ENCODE peak calls at places on chromosomes 13 and 19, in six cellular contexts. One of them, this sample, is unnamed.

GRCh38 chr19:2083174-2083854 is 12.8 kb downstream of the MOB3A start:
- DNase-seq in PC-3: no peak
- DNase-seq in spleen: peak; percentile 90
- DNase-seq in IMR-90: no peak
- DNase-seq in thyroid gland: no peak
- DNase-seq in thoracic aorta: no peak
- DNase-seq in this sample: no peak

GRCh38 chr13:108268713-108269112 is 805 bp upstream of the TNFSF13B start:
- DNase-seq in PC-3: no peak
- DNase-seq in spleen: no peak
- DNase-seq in IMR-90: no peak
- DNase-seq in thoracic aorta: no peak
- DNase-seq in thyroid gland: peak; percentile 27
- DNase-seq in this sample: no peak

GRCh38 chr19:40974633-40975037 is 16.4 kb upstream of the CYP2B6 start:
- DNase-seq in thoracic aorta: peak; percentile 31
- DNase-seq in thyroid gland: peak; percentile 72
- DNase-seq in PC-3: peak; percentile 74
- DNase-seq in spleen: peak; percentile 85
- DNase-seq in IMR-90: peak; percentile 73
- DNase-seq in this sample: peak; percentile 66

GRCh38 chr13:82688400-82688999 is 1193.8 kb downstream of the SLITRK1 start:
- DNase-seq in PC-3: peak; percentile 10
- DNase-seq in thyroid gland: no peak
- DNase-seq in thoracic aorta: no peak
- DNase-seq in IMR-90: peak; percentile 2
- DNase-seq in spleen: no peak
- DNase-seq in this sample: no peak

GRCh38 chr19:16249826-16250434 is 52.2 kb downstream of the AP1M1 start:
- DNase-seq in thoracic aorta: no peak
- DNase-seq in thyroid gland: no peak
- DNase-seq in IMR-90: peak; percentile 41
- DNase-seq in spleen: no peak
- DNase-seq in PC-3: no peak
- DNase-seq in this sample: no peak

GRCh38 chr13:47545206-47545605 is 455.9 kb downstream of the SUCLA2 start:
- DNase-seq in IMR-90: no peak
- DNase-seq in PC-3: no peak
- DNase-seq in thoracic aorta: no peak
- DNase-seq in thyroid gland: no peak
- DNase-seq in spleen: no peak
- DNase-seq in this sample: no peak

GRCh38 chr13:45847554-45848224 is 3.9 kb downstream of the SIAH3 start:
- DNase-seq in thoracic aorta: no peak
- DNase-seq in IMR-90: no peak
- DNase-seq in PC-3: no peak
- DNase-seq in spleen: no peak
- DNase-seq in thyroid gland: peak; percentile 91
- DNase-seq in this sample: peak; percentile 43

GRCh38 chr13:94483970-94484369 is 4.5 kb upstream of the DCT start:
- DNase-seq in IMR-90: peak; percentile 17
- DNase-seq in spleen: no peak
- DNase-seq in PC-3: no peak
- DNase-seq in thyroid gland: no peak
- DNase-seq in thoracic aorta: no peak
- DNase-seq in this sample: no peak

GRCh38 chr19:55152017-55152416 is 3.0 kb upstream of the TNNT1 start:
- DNase-seq in PC-3: peak; percentile 39
- DNase-seq in thoracic aorta: no peak
- DNase-seq in thyroid gland: no peak
- DNase-seq in spleen: no peak
- DNase-seq in IMR-90: no peak
- DNase-seq in this sample: no peak

GRCh38 chr19:57812201-57812600 is 2.5 kb downstream of the ZNF552 start:
- DNase-seq in IMR-90: no peak
- DNase-seq in thyroid gland: no peak
- DNase-seq in PC-3: no peak
- DNase-seq in thoracic aorta: no peak
- DNase-seq in spleen: no peak
- DNase-seq in this sample: no peak

GRCh38 chr13:102620512-102620911 is 23.7 kb downstream of the TPP2 start:
- DNase-seq in PC-3: no peak
- DNase-seq in spleen: no peak
- DNase-seq in thoracic aorta: no peak
- DNase-seq in thyroid gland: no peak
- DNase-seq in IMR-90: no peak
- DNase-seq in this sample: no peak

GRCh38 chr19:7980635-7981121 is 24.8 kb downstream of the ELAVL1 start:
- DNase-seq in spleen: peak; percentile 63
- DNase-seq in thoracic aorta: no peak
- DNase-seq in IMR-90: no peak
- DNase-seq in PC-3: no peak
- DNase-seq in thyroid gland: no peak
- DNase-seq in this sample: no peak

GRCh38 chr13:106450991-106451390 is 84.5 kb downstream of the EFNB2 start:
- DNase-seq in thyroid gland: no peak
- DNase-seq in thoracic aorta: no peak
- DNase-seq in spleen: no peak
- DNase-seq in PC-3: no peak
- DNase-seq in IMR-90: no peak
- DNase-seq in this sample: no peak

GRCh38 chr13:113809934-113810333 is 50.9 kb downstream of the TMEM255B start:
- DNase-seq in PC-3: no peak
- DNase-seq in spleen: no peak
- DNase-seq in thyroid gland: no peak
- DNase-seq in IMR-90: no peak
- DNase-seq in thoracic aorta: no peak
- DNase-seq in this sample: no peak
- H3K4me3 ChIP-seq in PC-3: no peak overlapping the region
- H3K4me3 ChIP-seq in spleen: no peak overlapping the region
- H3K4me3 ChIP-seq in thyroid gland: no peak overlapping the region
- H3K4me3 ChIP-seq in IMR-90: no peak overlapping the region
- H3K4me3 ChIP-seq in thoracic aorta: no peak overlapping the region
- H3K4me3 ChIP-seq in this sample: no peak overlapping the region

DNA sequence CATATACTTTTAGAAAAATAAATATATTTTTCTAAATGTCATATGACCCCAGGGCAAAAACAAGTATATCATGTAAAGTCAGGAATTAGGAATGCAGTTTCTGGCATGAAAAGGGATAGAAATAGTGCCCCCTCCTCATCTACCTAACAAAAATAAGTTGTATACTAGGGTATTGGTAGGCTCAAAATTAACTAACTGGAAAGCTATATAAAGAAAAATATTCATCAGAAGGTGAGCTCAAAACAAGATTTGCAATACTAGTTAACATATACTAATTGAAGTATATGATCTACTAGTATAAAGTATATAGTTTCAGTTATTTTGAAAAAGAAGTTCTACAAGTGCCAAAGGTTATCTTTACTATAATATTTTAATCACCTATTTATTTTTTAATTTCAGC is 200.2 kb downstream of the GPC5 start:
- DNase-seq in IMR-90: no peak
- DNase-seq in spleen: no peak
- DNase-seq in PC-3: no peak
- DNase-seq in thyroid gland: no peak
- DNase-seq in thoracic aorta: no peak
- DNase-seq in this sample: no peak
- H3K27ac ChIP-seq in IMR-90: no peak overlapping the region
- H3K27ac ChIP-seq in spleen: no peak overlapping the region
- H3K27ac ChIP-seq in PC-3: no peak overlapping the region
- H3K27ac ChIP-seq in thyroid gland: no peak overlapping the region
- H3K27ac ChIP-seq in thoracic aorta: no peak overlapping the region
- H3K27ac ChIP-seq in this sample: no peak overlapping the region

GRCh38 chr13:99971576-99972189 is at the start of gene ZIC5:
- DNase-seq in spleen: no peak
- DNase-seq in thyroid gland: no peak
- DNase-seq in IMR-90: no peak
- DNase-seq in PC-3: no peak
- DNase-seq in thoracic aorta: no peak
- DNase-seq in this sample: no peak
- H3K4me3 ChIP-seq in spleen: peak within 1 kb of the TSS; percentile 35
- H3K4me3 ChIP-seq in thyroid gland: no peak within 1 kb of the TSS
- H3K4me3 ChIP-seq in IMR-90: no peak within 1 kb of the TSS
- H3K4me3 ChIP-seq in PC-3: no peak within 1 kb of the TSS
- H3K4me3 ChIP-seq in thoracic aorta: peak within 1 kb of the TSS; percentile 56
- H3K4me3 ChIP-seq in this sample: peak within 1 kb of the TSS; percentile 34

DNA sequence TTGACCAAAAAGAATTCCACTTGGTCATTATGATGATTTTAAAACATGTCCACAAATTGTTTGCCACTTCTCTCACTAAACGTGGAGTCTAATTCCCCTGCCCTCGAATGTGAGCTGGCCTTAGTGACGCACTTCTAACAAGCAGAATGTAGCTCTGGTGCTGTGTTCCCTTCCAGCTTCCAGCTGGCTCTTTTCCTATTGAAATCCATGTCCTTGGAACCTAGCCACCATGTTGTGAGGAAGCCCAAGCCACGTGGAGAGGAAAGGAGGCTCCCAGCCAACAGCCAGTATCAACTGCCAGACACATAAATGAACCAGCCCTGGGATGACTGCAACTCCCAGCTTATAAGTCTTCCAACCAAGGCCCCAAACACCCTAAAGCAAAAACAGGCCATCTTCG is 23.6 kb upstream of the CEBPA start:
- DNase-seq in IMR-90: no peak
- DNase-seq in thoracic aorta: no peak
- DNase-seq in PC-3: no peak
- DNase-seq in spleen: no peak
- DNase-seq in thyroid gland: no peak
- DNase-seq in this sample: no peak
- H3K27ac ChIP-seq in IMR-90: no peak overlapping the region
- H3K27ac ChIP-seq in thoracic aorta: no peak overlapping the region
- H3K27ac ChIP-seq in PC-3: no peak overlapping the region
- H3K27ac ChIP-seq in spleen: no peak overlapping the region
- H3K27ac ChIP-seq in thyroid gland: no peak overlapping the region
- H3K27ac ChIP-seq in this sample: no peak overlapping the region

This sample was measured in brain microvascular endothelial cell.